ENCODE peak calls at places on chromosomes 3 and 15, in eight cellular contexts. One of them, this sample, is unnamed.

GRCh38 chr3:57152150-57152549 is 13.0 kb downstream of the IL17RD start:
- DNase-seq in A549: no peak
- DNase-seq in foreskin fibroblast: no peak
- DNase-seq in B cell: no peak
- DNase-seq in natural killer cell: no peak
- DNase-seq in GM06990: no peak
- DNase-seq in endothelial cell: no peak
- DNase-seq in fibroblast of pulmonary artery: no peak
- DNase-seq in this sample: no peak

GRCh38 chr3:145219355-145220196 is 941.4 kb downstream of the PLOD2 start:
- DNase-seq in A549: no peak
- DNase-seq in foreskin fibroblast: no peak
- DNase-seq in B cell: no peak
- DNase-seq in natural killer cell: no peak
- DNase-seq in GM06990: no peak
- DNase-seq in endothelial cell: no peak
- DNase-seq in fibroblast of pulmonary artery: peak; percentile 4
- DNase-seq in this sample: no peak

GRCh38 chr3:126971891-126972351 is 11.0 kb upstream of the PLXNA1 start:
- DNase-seq in A549: no peak
- DNase-seq in foreskin fibroblast: peak; percentile 79
- DNase-seq in B cell: peak; percentile 54
- DNase-seq in natural killer cell: no peak
- DNase-seq in GM06990: no peak
- DNase-seq in endothelial cell: no peak
- DNase-seq in fibroblast of pulmonary artery: peak; percentile 76
- DNase-seq in this sample: no peak

GRCh38 chr15:76905855-76906254 is 715 bp upstream of the SCAPER start:
- DNase-seq in A549: no peak
- DNase-seq in foreskin fibroblast: no peak
- DNase-seq in B cell: no peak
- DNase-seq in natural killer cell: no peak
- DNase-seq in GM06990: no peak
- DNase-seq in endothelial cell: no peak
- DNase-seq in fibroblast of pulmonary artery: no peak
- DNase-seq in this sample: no peak

GRCh38 chr15:88463870-88464532 is 3.2 kb downstream of the MRPL46 start:
- DNase-seq in A549: no peak
- DNase-seq in foreskin fibroblast: no peak
- DNase-seq in B cell: no peak
- DNase-seq in natural killer cell: no peak
- DNase-seq in GM06990: no peak
- DNase-seq in endothelial cell: no peak
- DNase-seq in fibroblast of pulmonary artery: no peak
- DNase-seq in this sample: no peak

GRCh38 chr3:32438596-32439344 is 47.1 kb downstream of the CMTM7 start:
- DNase-seq in A549: no peak
- DNase-seq in foreskin fibroblast: no peak
- DNase-seq in B cell: peak; percentile 75
- DNase-seq in natural killer cell: no peak
- DNase-seq in GM06990: peak; percentile 70
- DNase-seq in endothelial cell: no peak
- DNase-seq in fibroblast of pulmonary artery: peak; percentile 53
- DNase-seq in this sample: peak; percentile 79

GRCh38 chr3:172181936-172182708 is 142.7 kb downstream of the FNDC3B start:
- DNase-seq in A549: no peak
- DNase-seq in foreskin fibroblast: peak; percentile 67
- DNase-seq in B cell: no peak
- DNase-seq in natural killer cell: peak; percentile 38
- DNase-seq in GM06990: no peak
- DNase-seq in endothelial cell: peak; percentile 41
- DNase-seq in fibroblast of pulmonary artery: peak; percentile 66
- DNase-seq in this sample: no peak

GRCh38 chr3:120203016-120203415 is 82.0 kb downstream of the GPR156 start:
- DNase-seq in A549: no peak
- DNase-seq in foreskin fibroblast: peak; percentile 83
- DNase-seq in B cell: no peak
- DNase-seq in natural killer cell: no peak
- DNase-seq in GM06990: no peak
- DNase-seq in endothelial cell: no peak
- DNase-seq in fibroblast of pulmonary artery: peak; percentile 95
- DNase-seq in this sample: no peak

GRCh38 chr15:25469377-25469776 is 30.6 kb upstream of the UBE3A start:
- DNase-seq in A549: no peak
- DNase-seq in foreskin fibroblast: peak; percentile 5
- DNase-seq in B cell: no peak
- DNase-seq in natural killer cell: no peak
- DNase-seq in GM06990: no peak
- DNase-seq in endothelial cell: no peak
- DNase-seq in fibroblast of pulmonary artery: peak; percentile 4
- DNase-seq in this sample: no peak

GRCh38 chr3:27127195-27127594 is 242.0 kb downstream of the NEK10 start:
- DNase-seq in A549: no peak
- DNase-seq in foreskin fibroblast: no peak
- DNase-seq in B cell: no peak
- DNase-seq in natural killer cell: no peak
- DNase-seq in GM06990: no peak
- DNase-seq in endothelial cell: no peak
- DNase-seq in fibroblast of pulmonary artery: no peak
- DNase-seq in this sample: no peak

GRCh38 chr3:17356581-17356980 is 385.9 kb downstream of the TBC1D5 start:
- DNase-seq in A549: no peak
- DNase-seq in foreskin fibroblast: no peak
- DNase-seq in B cell: no peak
- DNase-seq in natural killer cell: no peak
- DNase-seq in GM06990: no peak
- DNase-seq in endothelial cell: no peak
- DNase-seq in fibroblast of pulmonary artery: no peak
- DNase-seq in this sample: no peak

GRCh38 chr3:69197922-69198540 is 75.6 kb upstream of the LMOD3 start:
- DNase-seq in A549: no peak
- DNase-seq in foreskin fibroblast: no peak
- DNase-seq in B cell: no peak
- DNase-seq in natural killer cell: no peak
- DNase-seq in GM06990: no peak
- DNase-seq in endothelial cell: no peak
- DNase-seq in fibroblast of pulmonary artery: no peak
- DNase-seq in this sample: no peak

GRCh38 chr15:57479005-57479404 is 102.7 kb downstream of the CGNL1 start:
- DNase-seq in A549: no peak
- DNase-seq in foreskin fibroblast: no peak
- DNase-seq in B cell: no peak
- DNase-seq in natural killer cell: no peak
- DNase-seq in GM06990: no peak
- DNase-seq in endothelial cell: no peak
- DNase-seq in fibroblast of pulmonary artery: no peak
- DNase-seq in this sample: no peak

GRCh38 chr15:33735637-33736247 is 232.6 kb upstream of the CHRM5 start:
- DNase-seq in A549: peak; percentile 46
- DNase-seq in foreskin fibroblast: peak; percentile 18
- DNase-seq in B cell: no peak
- DNase-seq in natural killer cell: no peak
- DNase-seq in GM06990: no peak
- DNase-seq in endothelial cell: peak; percentile 36
- DNase-seq in fibroblast of pulmonary artery: peak; percentile 64
- DNase-seq in this sample: peak; percentile 35
- TF ChIP-seq CTCF in A549: peak; percentile 81
- TF ChIP-seq CTCF in foreskin fibroblast: peak; percentile 52
- TF ChIP-seq CTCF in B cell: no peak
- TF ChIP-seq CTCF in natural killer cell: no peak
- TF ChIP-seq CTCF in GM06990: peak; percentile 67
- TF ChIP-seq CTCF in endothelial cell: no peak
- TF ChIP-seq CTCF in fibroblast of pulmonary artery: peak; percentile 73
- TF ChIP-seq CTCF in this sample: peak; percentile 31

GRCh38 chr3:197501879-197502620 is 53.7 kb downstream of the BDH1 start:
- DNase-seq in A549: no peak
- DNase-seq in foreskin fibroblast: no peak
- DNase-seq in B cell: no peak
- DNase-seq in natural killer cell: no peak
- DNase-seq in GM06990: peak; percentile 74
- DNase-seq in endothelial cell: peak; percentile 65
- DNase-seq in fibroblast of pulmonary artery: peak; percentile 66
- DNase-seq in this sample: peak; percentile 76
- TF ChIP-seq CTCF in A549: peak; percentile 11
- TF ChIP-seq CTCF in foreskin fibroblast: peak; percentile 44
- TF ChIP-seq CTCF in B cell: no peak
- TF ChIP-seq CTCF in natural killer cell: no peak
- TF ChIP-seq CTCF in GM06990: peak; percentile 85
- TF ChIP-seq CTCF in endothelial cell: peak; percentile 46
- TF ChIP-seq CTCF in fibroblast of pulmonary artery: peak; percentile 63
- TF ChIP-seq CTCF in this sample: peak; percentile 53

GRCh38 chr15:84879088-84879780 is 5.2 kb upstream of the SLC28A1 start:
- DNase-seq in A549: no peak
- DNase-seq in foreskin fibroblast: no peak
- DNase-seq in B cell: no peak
- DNase-seq in natural killer cell: no peak
- DNase-seq in GM06990: no peak
- DNase-seq in endothelial cell: no peak
- DNase-seq in fibroblast of pulmonary artery: no peak
- DNase-seq in this sample: no peak

GRCh38 chr15:84880822-84881519 is 3.5 kb upstream of the SLC28A1 start:
- DNase-seq in A549: no peak
- DNase-seq in foreskin fibroblast: no peak
- DNase-seq in B cell: no peak
- DNase-seq in natural killer cell: no peak
- DNase-seq in GM06990: no peak
- DNase-seq in endothelial cell: no peak
- DNase-seq in fibroblast of pulmonary artery: no peak
- DNase-seq in this sample: no peak

GRCh38 chr15:84876269-84876668 is 8.2 kb upstream of the SLC28A1 start:
- DNase-seq in A549: no peak
- DNase-seq in foreskin fibroblast: no peak
- DNase-seq in B cell: no peak
- DNase-seq in natural killer cell: no peak
- DNase-seq in GM06990: no peak
- DNase-seq in endothelial cell: no peak
- DNase-seq in fibroblast of pulmonary artery: no peak
- DNase-seq in this sample: no peak

GRCh38 chr15:84880007-84880406 is 4.5 kb upstream of the SLC28A1 start:
- DNase-seq in A549: no peak
- DNase-seq in foreskin fibroblast: no peak
- DNase-seq in B cell: no peak
- DNase-seq in natural killer cell: no peak
- DNase-seq in GM06990: no peak
- DNase-seq in endothelial cell: no peak
- DNase-seq in fibroblast of pulmonary artery: no peak
- DNase-seq in this sample: no peak

DNA sequence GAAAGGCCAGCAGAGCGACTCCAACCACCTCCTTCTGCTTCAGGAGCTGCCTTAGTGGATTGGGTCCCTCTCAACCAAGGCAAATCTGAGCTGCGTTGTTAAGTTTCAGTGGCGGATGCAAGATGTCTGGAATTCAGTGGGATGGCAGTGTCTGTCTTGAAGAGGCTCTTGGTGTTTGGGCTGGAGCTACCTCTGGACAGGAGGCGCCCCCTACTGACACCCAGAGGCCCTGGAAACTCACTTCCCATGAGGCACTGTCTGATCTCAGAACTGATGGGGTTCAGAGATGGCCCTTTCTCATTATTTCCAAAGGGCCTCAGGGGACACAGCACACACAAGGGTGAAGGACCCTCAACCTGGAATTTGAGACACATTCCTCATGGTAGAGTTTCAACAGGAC is 6.0 kb upstream of the SLC28A1 start:
- DNase-seq in A549: peak; percentile 62
- DNase-seq in foreskin fibroblast: peak; percentile 28
- DNase-seq in B cell: peak; percentile 63
- DNase-seq in natural killer cell: peak; percentile 45
- DNase-seq in GM06990: no peak
- DNase-seq in endothelial cell: peak; percentile 59
- DNase-seq in fibroblast of pulmonary artery: peak; percentile 66
- DNase-seq in this sample: peak; percentile 78
- TF ChIP-seq CTCF in A549: peak; percentile 55
- TF ChIP-seq CTCF in foreskin fibroblast: peak; percentile 68
- TF ChIP-seq CTCF in B cell: peak; percentile 63
- TF ChIP-seq CTCF in natural killer cell: peak; percentile 29
- TF ChIP-seq CTCF in GM06990: peak; percentile 81
- TF ChIP-seq CTCF in endothelial cell: no peak
- TF ChIP-seq CTCF in fibroblast of pulmonary artery: peak; percentile 73
- TF ChIP-seq CTCF in this sample: peak; percentile 50

GRCh38 chr3:45191924-45192417 is 34.1 kb downstream of the TMEM158 start:
- DNase-seq in A549: no peak
- DNase-seq in foreskin fibroblast: no peak
- DNase-seq in B cell: no peak
- DNase-seq in natural killer cell: no peak
- DNase-seq in GM06990: no peak
- DNase-seq in endothelial cell: no peak
- DNase-seq in fibroblast of pulmonary artery: no peak
- DNase-seq in this sample: no peak

GRCh38 chr3:45191424-45191823 is 34.7 kb downstream of the TMEM158 start:
- DNase-seq in A549: no peak
- DNase-seq in foreskin fibroblast: no peak
- DNase-seq in B cell: no peak
- DNase-seq in natural killer cell: no peak
- DNase-seq in GM06990: no peak
- DNase-seq in endothelial cell: no peak
- DNase-seq in fibroblast of pulmonary artery: no peak
- DNase-seq in this sample: no peak

GRCh38 chr3:45187597-45188210 is 38.4 kb downstream of the TMEM158 start:
- DNase-seq in A549: no peak
- DNase-seq in foreskin fibroblast: no peak
- DNase-seq in B cell: no peak
- DNase-seq in natural killer cell: no peak
- DNase-seq in GM06990: no peak
- DNase-seq in endothelial cell: no peak
- DNase-seq in fibroblast of pulmonary artery: no peak
- DNase-seq in this sample: no peak

GRCh38 chr3:45186871-45187270 is 39.2 kb downstream of the TMEM158 start:
- DNase-seq in A549: no peak
- DNase-seq in foreskin fibroblast: no peak
- DNase-seq in B cell: no peak
- DNase-seq in natural killer cell: no peak
- DNase-seq in GM06990: no peak
- DNase-seq in endothelial cell: no peak
- DNase-seq in fibroblast of pulmonary artery: no peak
- DNase-seq in this sample: no peak

DNA sequence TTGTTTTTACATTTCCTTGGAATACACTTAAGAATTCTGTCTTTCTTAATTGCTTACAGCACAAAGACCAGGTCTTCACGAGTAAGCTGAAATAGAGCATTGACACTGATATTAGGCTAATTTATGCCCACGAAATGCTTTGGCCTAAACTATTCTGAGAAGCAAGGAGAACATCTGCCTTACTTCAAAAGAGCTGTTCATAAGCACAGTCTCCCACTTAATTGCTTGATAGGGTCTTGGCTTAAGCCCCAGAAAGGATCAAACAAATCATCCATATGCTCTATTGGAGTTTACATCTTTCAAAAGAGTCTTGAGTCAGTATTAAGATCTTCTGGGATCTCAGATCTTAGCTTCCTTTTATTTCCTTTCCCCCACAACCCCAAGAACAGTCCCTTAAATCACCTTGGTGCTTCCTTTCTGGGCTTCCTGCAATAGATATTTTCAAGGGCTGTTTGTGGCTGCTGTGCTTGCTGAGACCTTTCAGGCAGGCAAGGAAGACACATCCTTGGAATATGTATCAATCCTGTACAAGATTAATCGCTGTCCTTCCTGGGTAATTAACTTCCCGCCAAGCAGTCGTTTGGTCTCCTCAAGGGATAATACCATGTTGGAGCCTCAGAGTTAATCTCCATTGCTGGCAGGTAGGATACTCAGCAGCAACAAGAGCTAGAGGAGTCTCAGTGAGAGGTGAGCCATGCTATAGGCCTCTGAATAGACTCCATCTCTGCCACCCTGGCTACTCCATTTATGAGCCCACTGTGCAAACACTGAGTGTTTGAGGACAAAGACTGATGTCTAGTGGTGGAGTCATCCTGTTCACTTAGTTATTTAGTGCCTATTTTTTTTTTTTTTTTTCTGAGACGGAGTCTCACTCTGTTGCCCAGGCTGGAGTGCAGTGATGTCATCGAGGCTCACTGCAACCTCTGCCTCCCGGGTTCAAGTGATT is 37.1 kb downstream of the TMEM158 start:
- DNase-seq in A549: no peak
- DNase-seq in foreskin fibroblast: no peak
- DNase-seq in B cell: no peak
- DNase-seq in natural killer cell: no peak
- DNase-seq in GM06990: no peak
- DNase-seq in endothelial cell: no peak
- DNase-seq in fibroblast of pulmonary artery: no peak
- DNase-seq in this sample: no peak
- TF ChIP-seq CTCF in A549: no peak
- TF ChIP-seq CTCF in foreskin fibroblast: no peak
- TF ChIP-seq CTCF in B cell: no peak
- TF ChIP-seq CTCF in natural killer cell: no peak
- TF ChIP-seq CTCF in GM06990: no peak
- TF ChIP-seq CTCF in endothelial cell: no peak
- TF ChIP-seq CTCF in fibroblast of pulmonary artery: no peak
- TF ChIP-seq CTCF in this sample: no peak